ENCODE peak calls at places on chromosomes 7 and 10, in four cellular contexts. G, P, I and B are unnamed samples.

GRCh38 chr10:97937928-97938327 is 88.3 kb downstream of the GOLGA7B start:
- DNase-seq in G (no peak), P (no peak), I (no peak), B (no peak)

GRCh38 chr10:131810036-131810804 is 90.6 kb upstream of the PPP2R2D start:
- DNase-seq in G (no peak), P (no peak), I (no peak), B (no peak)

GRCh38 chr7:111556977-111557376 is 5.3 kb downstream of the IMMP2L start:
- DNase-seq in G (no peak), P (no peak), I (no peak), B (no peak)

GRCh38 chr7:118472581-118472980 is 248.1 kb downstream of the ANKRD7 start:
- DNase-seq in G (no peak), P (no peak), I (no peak), B (no peak)

GRCh38 chr7:64691831-64692230 is 25.9 kb downstream of the ZNF107 start:
- DNase-seq in G (no peak), P (no peak), I (no peak), B (no peak)

GRCh38 chr7:12422449-12423320 is 19.0 kb upstream of the VWDE start:
- DNase-seq in G (no peak), P (no peak), I (peak), B (no peak)

GRCh38 chr7:76268376-76268775 is 34.1 kb upstream of the HSPB1 start:
- DNase-seq in G (no peak), P (no peak), I (no peak), B (no peak)

GRCh38 chr10:96789571-96790108 is 42.5 kb upstream of the LCOR start:
- DNase-seq in G (peak), P (peak), I (no peak), B (no peak)

GRCh38 chr7:5339949-5340348 is 57.2 kb downstream of the SLC29A4 start:
- DNase-seq in G (no peak), P (no peak), I (no peak), B (no peak)

GRCh38 chr7:50448823-50449222 is 1.3 kb downstream of the FIGNL1 start:
- DNase-seq in G (no peak), P (peak), I (no peak), B (no peak)

GRCh38 chr7:90797596-90797995 is 201.5 kb downstream of the CDK14 start:
- DNase-seq in G (no peak), P (no peak), I (peak), B (no peak)

GRCh38 chr7:44634839-44635591 is 28.6 kb downstream of the OGDH start:
- DNase-seq in G (peak), P (no peak), I (no peak), B (peak)

GRCh38 chr10:44963772-44964633 is 4.4 kb downstream of the RASSF4 start:
- DNase-seq in G (peak), P (peak), I (peak), B (peak)

GRCh38 chr7:8215648-8216047 is 46.3 kb downstream of the ICA1 start:
- DNase-seq in G (no peak), P (no peak), I (no peak), B (no peak)

GRCh38 chr10:13340626-13341370 is 7.3 kb downstream of the SEPHS1 start:
- DNase-seq in G (no peak), P (no peak), I (no peak), B (no peak)
- H3K4me3 ChIP-seq in G (no peak), P (peak), I (no peak), B (no peak)

GRCh38 chr7:140479062-140479738 is at the start of gene MKRN1:
- DNase-seq in G (peak), P (peak), I (peak), B (peak)
- H3K4me3 ChIP-seq in G (peak), P (peak), I (peak), B (peak)

GRCh38 chr10:15141136-15142067 is 27.1 kb downstream of the NMT2 start:
- DNase-seq in G (no peak), P (no peak), I (peak), B (no peak)
- H3K4me3 ChIP-seq in G (no peak), P (no peak), I (no peak), B (no peak)

GRCh38 chr10:100668001-100668400 is 77.4 kb upstream of the PAX2 start:
- DNase-seq in G (no peak), P (no peak), I (no peak), B (no peak)

GRCh38 chr10:100672199-100672598 is 73.2 kb upstream of the PAX2 start:
- DNase-seq in G (no peak), P (no peak), I (no peak), B (no peak)

GRCh38 chr10:100670828-100671479 is 74.4 kb upstream of the PAX2 start:
- DNase-seq in G (no peak), P (no peak), I (no peak), B (peak)

GRCh38 chr10:100669616-100670015 is 75.8 kb upstream of the PAX2 start:
- DNase-seq in G (no peak), P (no peak), I (no peak), B (no peak)

GRCh38 chr10:100670368-100670767 is 75.0 kb upstream of the PAX2 start:
- DNase-seq in G (no peak), P (no peak), I (no peak), B (no peak)
- H3K4me3 ChIP-seq in G (no peak), P (no peak), I (no peak), B (no peak)

DNA sequence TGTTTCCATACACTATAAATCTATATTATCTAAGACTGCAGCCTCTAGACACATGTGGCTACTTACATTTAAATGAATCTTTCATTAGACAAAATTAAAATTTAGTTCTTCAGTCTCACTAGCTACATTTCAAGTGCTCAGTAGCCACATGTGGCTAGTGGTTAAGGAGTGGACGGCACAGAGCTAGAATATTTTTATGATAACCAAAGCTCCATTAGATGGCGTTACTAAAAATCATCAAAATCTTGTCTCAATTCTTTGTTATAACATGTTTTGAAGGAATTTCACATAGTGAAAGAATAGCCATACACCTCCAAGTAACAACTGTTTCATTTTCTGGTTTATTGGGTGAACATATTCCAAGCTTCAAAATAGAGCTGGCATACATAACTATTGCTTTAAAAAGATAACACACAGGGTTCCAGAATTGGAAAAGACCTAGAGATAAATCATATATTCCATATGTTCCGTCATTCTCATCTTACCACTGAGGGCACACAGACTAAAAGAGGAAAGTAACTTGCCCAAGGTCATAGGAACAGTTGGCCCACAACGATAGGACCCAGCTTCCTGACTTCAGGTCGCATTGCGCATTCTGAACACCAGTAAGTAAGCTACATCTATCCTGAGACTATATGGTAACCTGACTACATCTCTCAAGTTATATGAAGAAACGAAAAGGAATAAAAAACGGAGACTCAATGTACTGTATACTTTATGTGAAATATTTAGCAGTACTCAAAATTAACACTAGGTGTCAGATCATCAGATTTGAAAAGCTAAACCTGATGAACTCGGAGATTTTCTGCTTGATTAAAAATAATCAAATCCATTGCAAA is 66.6 kb downstream of the CAV1 start:
- DNase-seq in G (peak), P (peak), I (peak), B (peak)
- H3K4me3 ChIP-seq in G (no peak), P (peak), I (no peak), B (no peak)

GRCh38 chr7:143284591-143285453 is at the start of gene TMEM139:
- DNase-seq in G (no peak), P (no peak), I (no peak), B (peak)
- H3K4me3 ChIP-seq in G (no peak), P (no peak), I (no peak), B (no peak)

GRCh38 chr10:79347226-79347893 is at the start of gene PPIF:
- DNase-seq in G (peak), P (peak), I (peak), B (peak)
- H3K4me3 ChIP-seq in G (peak), P (peak), I (peak), B (peak)

GRCh38 chr7:98213874-98214810 is 2.9 kb downstream of the BHLHA15 start:
- DNase-seq in G (no peak), P (no peak), I (no peak), B (no peak)
- H3K4me3 ChIP-seq in G (no peak), P (no peak), I (no peak), B (no peak)

GRCh38 chr10:103852189-103852711 is 3.1 kb downstream of the SH3PXD2A start:
- DNase-seq in G (peak), P (peak), I (peak), B (peak)

GRCh38 chr10:103850572-103850895 is 4.8 kb downstream of the SH3PXD2A start:
- DNase-seq in G (no peak), P (no peak), I (no peak), B (no peak)

GRCh38 chr10:103852856-103853255 is 2.5 kb downstream of the SH3PXD2A start:
- DNase-seq in G (peak), P (peak), I (peak), B (no peak)

GRCh38 chr10:103849880-103850571 is 5.3 kb downstream of the SH3PXD2A start:
- DNase-seq in G (peak), P (peak), I (peak), B (no peak)

GRCh38 chr10:103851261-103851660 is 4.1 kb downstream of the SH3PXD2A start:
- DNase-seq in G (no peak), P (no peak), I (no peak), B (no peak)
- H3K4me3 ChIP-seq in G (no peak), P (no peak), I (no peak), B (no peak)

GRCh38 chr10:130135676-130136213 is 446 bp upstream of the GLRX3 start:
- DNase-seq in G (no peak), P (no peak), I (no peak), B (no peak)
- H3K4me3 ChIP-seq in G (peak), P (peak), I (peak), B (peak)